ENCODE peak calls at places on chromosomes 3 and 15, in eight cellular contexts. N is NCI-H1092 treated with DMSO at 0.1 percent for 48 hours, X is caudate nucleus, K is germinal center, V is fibroblast of villous mesenchyme, Q is activated gamma-delta T cell treated with Interleukin-2 at 50 U/mL for 16 hours, L is Peyer's patch, O is T-helper 9 cell. B is an unnamed sample.

GRCh38 chr3:109257269-109257668 is 59.0 kb downstream of the DPPA2 start:
- DNase-seq in N (no peak), X (no peak), K (no peak), V (peak), Q (no peak), L (no peak), O (no peak), B (no peak)

GRCh38 chr15:68447209-68447608 is 15.2 kb upstream of the ITGA11 start:
- DNase-seq in N (no peak), X (no peak), K (no peak), V (no peak), Q (no peak), L (no peak), O (no peak), B (no peak)

GRCh38 chr15:100988297-100988696 is 69.1 kb downstream of the LRRK1 start:
- DNase-seq in N (no peak), X (no peak), K (no peak), V (no peak), Q (no peak), L (no peak), O (no peak), B (no peak)

GRCh38 chr3:71309342-71309741 is 274.2 kb downstream of the FOXP1 start:
- DNase-seq in N (no peak), X (no peak), K (no peak), V (no peak), Q (peak), L (no peak), O (no peak), B (no peak)

GRCh38 chr3:194806991-194807685 is 121.5 kb downstream of the FAM43A start:
- DNase-seq in N (no peak), X (no peak), K (no peak), V (peak), Q (no peak), L (no peak), O (no peak), B (no peak)

GRCh38 chr3:17745894-17746293 is 3.5 kb upstream of the TBC1D5 start:
- DNase-seq in N (no peak), X (no peak), K (no peak), V (no peak), Q (no peak), L (no peak), O (no peak), B (no peak)

GRCh38 chr3:183583331-183584245 is 28.1 kb upstream of the KLHL6 start:
- DNase-seq in N (no peak), X (no peak), K (no peak), V (no peak), Q (no peak), L (no peak), O (no peak), B (no peak)

GRCh38 chr15:59539799-59540198 is 71.8 kb upstream of the GCNT3 start:
- DNase-seq in N (no peak), X (no peak), K (no peak), V (peak), Q (no peak), L (no peak), O (no peak), B (peak)

GRCh38 chr3:63753567-63753966 is 65.5 kb upstream of the C3orf49 start:
- DNase-seq in N (no peak), X (no peak), K (no peak), V (peak), Q (no peak), L (no peak), O (no peak), B (no peak)

GRCh38 chr3:17444865-17445264 is 297.6 kb downstream of the TBC1D5 start:
- DNase-seq in N (no peak), X (no peak), K (no peak), V (peak), Q (no peak), L (no peak), O (no peak), B (no peak)

GRCh38 chr3:43759297-43759782 is 68.6 kb downstream of the ABHD5 start:
- DNase-seq in N (no peak), X (no peak), K (peak), V (peak), Q (no peak), L (no peak), O (no peak), B (no peak)

GRCh38 chr15:51649659-51650521 is 27.3 kb upstream of the DMXL2 start:
- DNase-seq in N (peak), X (no peak), K (peak), V (peak), Q (peak), L (no peak), O (peak), B (no peak)

GRCh38 chr3:18988619-18989229 is 159.6 kb upstream of the KCNH8 start:
- DNase-seq in N (peak), X (no peak), K (no peak), V (peak), Q (no peak), L (no peak), O (no peak), B (no peak)